ENCODE peak calls at places on chromosomes 13 and 19, in eight cellular contexts. One of them, this sample, is unnamed.

GRCh38 chr19:9834302-9834725 is 804 bp upstream of the PIN1 start:
- DNase-seq in ovary: no peak
- DNase-seq in psoas muscle: no peak
- DNase-seq in spleen: no peak
- DNase-seq in colonic mucosa: no peak
- DNase-seq in upper lobe of right lung: no peak
- DNase-seq in PC-9: no peak
- DNase-seq in esophagus squamous epithelium: no peak
- DNase-seq in this sample: no peak

GRCh38 chr13:50574731-50575130 is 268.8 kb downstream of the DLEU7 start:
- DNase-seq in PC-9: no peak
- DNase-seq in colonic mucosa: no peak
- DNase-seq in esophagus squamous epithelium: no peak
- DNase-seq in spleen: no peak
- DNase-seq in psoas muscle: no peak
- DNase-seq in ovary: no peak
- DNase-seq in upper lobe of right lung: no peak
- DNase-seq in this sample: no peak

GRCh38 chr13:109933476-109933875 is 147.1 kb upstream of the IRS2 start:
- DNase-seq in esophagus squamous epithelium: no peak
- DNase-seq in spleen: no peak
- DNase-seq in PC-9: no peak
- DNase-seq in upper lobe of right lung: no peak
- DNase-seq in ovary: no peak
- DNase-seq in psoas muscle: no peak
- DNase-seq in colonic mucosa: no peak
- DNase-seq in this sample: no peak

GRCh38 chr19:16259385-16260159 is 61.9 kb downstream of the AP1M1 start:
- DNase-seq in upper lobe of right lung: no peak
- DNase-seq in ovary: no peak
- DNase-seq in spleen: peak
- DNase-seq in esophagus squamous epithelium: peak
- DNase-seq in psoas muscle: peak
- DNase-seq in colonic mucosa: no peak
- DNase-seq in PC-9: no peak
- DNase-seq in this sample: no peak

GRCh38 chr19:35468637-35469036 is 20.6 kb downstream of the FFAR2 start:
- DNase-seq in spleen: peak
- DNase-seq in colonic mucosa: peak
- DNase-seq in PC-9: peak
- DNase-seq in upper lobe of right lung: peak
- DNase-seq in ovary: no peak
- DNase-seq in psoas muscle: no peak
- DNase-seq in esophagus squamous epithelium: no peak
- DNase-seq in this sample: peak

GRCh38 chr19:2192862-2193261 is 29.1 kb downstream of the DOT1L start:
- DNase-seq in spleen: no peak
- DNase-seq in upper lobe of right lung: no peak
- DNase-seq in psoas muscle: no peak
- DNase-seq in ovary: no peak
- DNase-seq in PC-9: no peak
- DNase-seq in esophagus squamous epithelium: no peak
- DNase-seq in colonic mucosa: no peak
- DNase-seq in this sample: no peak

GRCh38 chr19:5036733-5037681 is 68.1 kb downstream of the KDM4B start:
- DNase-seq in esophagus squamous epithelium: no peak
- DNase-seq in PC-9: no peak
- DNase-seq in ovary: no peak
- DNase-seq in spleen: no peak
- DNase-seq in upper lobe of right lung: no peak
- DNase-seq in colonic mucosa: no peak
- DNase-seq in psoas muscle: peak
- DNase-seq in this sample: no peak

GRCh38 chr19:2333027-2333806 is 4.7 kb downstream of the SPPL2B start:
- DNase-seq in esophagus squamous epithelium: no peak
- DNase-seq in spleen: peak
- DNase-seq in psoas muscle: peak
- DNase-seq in upper lobe of right lung: no peak
- DNase-seq in PC-9: no peak
- DNase-seq in ovary: peak
- DNase-seq in colonic mucosa: peak
- DNase-seq in this sample: peak

GRCh38 chr19:34254552-34255432 is at the start of gene GARRE1:
- DNase-seq in psoas muscle: peak
- DNase-seq in ovary: peak
- DNase-seq in spleen: peak
- DNase-seq in PC-9: peak
- DNase-seq in esophagus squamous epithelium: no peak
- DNase-seq in colonic mucosa: peak
- DNase-seq in upper lobe of right lung: peak
- DNase-seq in this sample: peak

GRCh38 chr19:29091127-29091526 is 121.8 kb downstream of the UQCRFS1 start:
- DNase-seq in colonic mucosa: no peak
- DNase-seq in ovary: no peak
- DNase-seq in PC-9: no peak
- DNase-seq in esophagus squamous epithelium: no peak
- DNase-seq in upper lobe of right lung: no peak
- DNase-seq in spleen: no peak
- DNase-seq in psoas muscle: no peak
- DNase-seq in this sample: no peak

GRCh38 chr13:36088001-36088400 is 43.2 kb downstream of the DCLK1 start:
- DNase-seq in PC-9: peak
- DNase-seq in ovary: no peak
- DNase-seq in upper lobe of right lung: no peak
- DNase-seq in psoas muscle: no peak
- DNase-seq in esophagus squamous epithelium: no peak
- DNase-seq in spleen: no peak
- DNase-seq in colonic mucosa: no peak
- DNase-seq in this sample: no peak

GRCh38 chr13:60018536-60018935 is 145.2 kb downstream of the DIAPH3 start:
- DNase-seq in psoas muscle: no peak
- DNase-seq in upper lobe of right lung: no peak
- DNase-seq in spleen: no peak
- DNase-seq in colonic mucosa: no peak
- DNase-seq in ovary: no peak
- DNase-seq in PC-9: no peak
- DNase-seq in esophagus squamous epithelium: no peak
- DNase-seq in this sample: no peak

GRCh38 chr13:86882835-86883234 is 788.3 kb upstream of the SLITRK5 start:
- DNase-seq in colonic mucosa: no peak
- DNase-seq in esophagus squamous epithelium: no peak
- DNase-seq in psoas muscle: no peak
- DNase-seq in ovary: no peak
- DNase-seq in spleen: no peak
- DNase-seq in upper lobe of right lung: no peak
- DNase-seq in PC-9: no peak
- DNase-seq in this sample: no peak

GRCh38 chr13:111491659-111492058 is 171.2 kb downstream of the TEX29 start:
- DNase-seq in psoas muscle: no peak
- DNase-seq in colonic mucosa: no peak
- DNase-seq in esophagus squamous epithelium: no peak
- DNase-seq in ovary: no peak
- DNase-seq in spleen: no peak
- DNase-seq in upper lobe of right lung: peak
- DNase-seq in PC-9: no peak
- DNase-seq in this sample: no peak

GRCh38 chr19:55068803-55069136 is 5.8 kb upstream of the RDH13 start:
- DNase-seq in esophagus squamous epithelium: no peak
- DNase-seq in ovary: no peak
- DNase-seq in colonic mucosa: no peak
- DNase-seq in spleen: no peak
- DNase-seq in psoas muscle: no peak
- DNase-seq in upper lobe of right lung: no peak
- DNase-seq in PC-9: no peak
- DNase-seq in this sample: no peak

GRCh38 chr13:111486801-111487200 is 166.4 kb downstream of the TEX29 start:
- DNase-seq in PC-9: no peak
- DNase-seq in spleen: no peak
- DNase-seq in psoas muscle: no peak
- DNase-seq in esophagus squamous epithelium: no peak
- DNase-seq in ovary: no peak
- DNase-seq in upper lobe of right lung: peak
- DNase-seq in colonic mucosa: peak
- DNase-seq in this sample: no peak

GRCh38 chr19:1874554-1875185 is 10.6 kb downstream of the ABHD17A start:
- DNase-seq in upper lobe of right lung: no peak
- DNase-seq in esophagus squamous epithelium: no peak
- DNase-seq in ovary: no peak
- DNase-seq in psoas muscle: no peak
- DNase-seq in PC-9: no peak
- DNase-seq in colonic mucosa: no peak
- DNase-seq in spleen: no peak
- DNase-seq in this sample: no peak

DNA sequence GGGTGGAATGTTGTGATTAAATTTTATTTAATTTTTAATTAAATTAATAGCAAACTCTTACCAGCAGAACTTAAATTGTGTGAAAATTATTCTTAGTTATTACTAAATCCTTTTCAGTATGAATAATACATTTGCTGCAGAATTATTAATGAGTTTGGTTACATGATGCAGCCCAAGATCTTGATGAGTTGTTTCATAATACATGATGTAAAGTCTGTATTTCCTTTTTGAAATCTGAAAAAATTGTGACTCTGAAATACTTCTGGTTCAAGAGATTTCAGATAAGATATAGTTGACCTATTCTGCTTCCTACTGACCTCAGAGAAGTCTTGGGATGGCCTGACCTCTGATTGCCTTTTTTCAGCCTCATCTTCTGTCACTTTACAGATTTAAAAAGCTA is 11.1 kb downstream of the SAE1 start:
- DNase-seq in upper lobe of right lung: no peak
- DNase-seq in spleen: no peak
- DNase-seq in ovary: no peak
- DNase-seq in esophagus squamous epithelium: no peak
- DNase-seq in psoas muscle: no peak
- DNase-seq in PC-9: no peak
- DNase-seq in colonic mucosa: no peak
- DNase-seq in this sample: no peak
- H3K27ac ChIP-seq in upper lobe of right lung: no peak
- H3K27ac ChIP-seq in spleen: no peak
- H3K27ac ChIP-seq in ovary: no peak
- H3K27ac ChIP-seq in esophagus squamous epithelium: no peak
- H3K27ac ChIP-seq in psoas muscle: no peak
- H3K27ac ChIP-seq in PC-9: peak
- H3K27ac ChIP-seq in colonic mucosa: no peak
- H3K27ac ChIP-seq in this sample: no peak

GRCh38 chr19:42028304-42029216 is 34.5 kb upstream of the ATP1A3 start:
- DNase-seq in ovary: no peak
- DNase-seq in PC-9: no peak
- DNase-seq in psoas muscle: peak
- DNase-seq in colonic mucosa: peak
- DNase-seq in upper lobe of right lung: no peak
- DNase-seq in esophagus squamous epithelium: no peak
- DNase-seq in spleen: no peak
- DNase-seq in this sample: peak
- TF ChIP-seq CTCF in ovary: no peak
- TF ChIP-seq CTCF in PC-9: peak
- TF ChIP-seq CTCF in psoas muscle: no peak
- TF ChIP-seq CTCF in colonic mucosa: peak
- TF ChIP-seq CTCF in upper lobe of right lung: peak
- TF ChIP-seq CTCF in esophagus squamous epithelium: peak
- TF ChIP-seq CTCF in spleen: no peak
- TF ChIP-seq CTCF in this sample: peak

GRCh38 chr13:114017966-114018365 is 44.1 kb upstream of the C13orf46 start:
- DNase-seq in upper lobe of right lung: no peak
- DNase-seq in colonic mucosa: no peak
- DNase-seq in psoas muscle: no peak
- DNase-seq in ovary: no peak
- DNase-seq in esophagus squamous epithelium: no peak
- DNase-seq in PC-9: no peak
- DNase-seq in spleen: no peak
- DNase-seq in this sample: no peak

GRCh38 chr13:114017028-114017630 is 43.3 kb upstream of the C13orf46 start:
- DNase-seq in esophagus squamous epithelium: no peak
- DNase-seq in ovary: no peak
- DNase-seq in upper lobe of right lung: no peak
- DNase-seq in colonic mucosa: no peak
- DNase-seq in psoas muscle: no peak
- DNase-seq in spleen: no peak
- DNase-seq in PC-9: no peak
- DNase-seq in this sample: no peak

GRCh38 chr13:114020750-114021463 is 47.0 kb upstream of the C13orf46 start:
- DNase-seq in PC-9: no peak
- DNase-seq in psoas muscle: no peak
- DNase-seq in colonic mucosa: no peak
- DNase-seq in ovary: no peak
- DNase-seq in esophagus squamous epithelium: no peak
- DNase-seq in spleen: no peak
- DNase-seq in upper lobe of right lung: no peak
- DNase-seq in this sample: no peak

GRCh38 chr13:114018461-114019055 is 44.7 kb upstream of the C13orf46 start:
- DNase-seq in ovary: no peak
- DNase-seq in esophagus squamous epithelium: no peak
- DNase-seq in upper lobe of right lung: no peak
- DNase-seq in PC-9: no peak
- DNase-seq in colonic mucosa: no peak
- DNase-seq in psoas muscle: no peak
- DNase-seq in spleen: no peak
- DNase-seq in this sample: no peak

GRCh38 chr13:114019367-114019766 is 45.5 kb upstream of the C13orf46 start:
- DNase-seq in colonic mucosa: no peak
- DNase-seq in esophagus squamous epithelium: no peak
- DNase-seq in ovary: no peak
- DNase-seq in PC-9: no peak
- DNase-seq in psoas muscle: no peak
- DNase-seq in spleen: no peak
- DNase-seq in upper lobe of right lung: no peak
- DNase-seq in this sample: peak
- H3K27ac ChIP-seq in colonic mucosa: no peak
- H3K27ac ChIP-seq in esophagus squamous epithelium: no peak
- H3K27ac ChIP-seq in ovary: no peak
- H3K27ac ChIP-seq in PC-9: no peak
- H3K27ac ChIP-seq in psoas muscle: no peak
- H3K27ac ChIP-seq in spleen: no peak
- H3K27ac ChIP-seq in upper lobe of right lung: no peak
- H3K27ac ChIP-seq in this sample: no peak

DNA sequence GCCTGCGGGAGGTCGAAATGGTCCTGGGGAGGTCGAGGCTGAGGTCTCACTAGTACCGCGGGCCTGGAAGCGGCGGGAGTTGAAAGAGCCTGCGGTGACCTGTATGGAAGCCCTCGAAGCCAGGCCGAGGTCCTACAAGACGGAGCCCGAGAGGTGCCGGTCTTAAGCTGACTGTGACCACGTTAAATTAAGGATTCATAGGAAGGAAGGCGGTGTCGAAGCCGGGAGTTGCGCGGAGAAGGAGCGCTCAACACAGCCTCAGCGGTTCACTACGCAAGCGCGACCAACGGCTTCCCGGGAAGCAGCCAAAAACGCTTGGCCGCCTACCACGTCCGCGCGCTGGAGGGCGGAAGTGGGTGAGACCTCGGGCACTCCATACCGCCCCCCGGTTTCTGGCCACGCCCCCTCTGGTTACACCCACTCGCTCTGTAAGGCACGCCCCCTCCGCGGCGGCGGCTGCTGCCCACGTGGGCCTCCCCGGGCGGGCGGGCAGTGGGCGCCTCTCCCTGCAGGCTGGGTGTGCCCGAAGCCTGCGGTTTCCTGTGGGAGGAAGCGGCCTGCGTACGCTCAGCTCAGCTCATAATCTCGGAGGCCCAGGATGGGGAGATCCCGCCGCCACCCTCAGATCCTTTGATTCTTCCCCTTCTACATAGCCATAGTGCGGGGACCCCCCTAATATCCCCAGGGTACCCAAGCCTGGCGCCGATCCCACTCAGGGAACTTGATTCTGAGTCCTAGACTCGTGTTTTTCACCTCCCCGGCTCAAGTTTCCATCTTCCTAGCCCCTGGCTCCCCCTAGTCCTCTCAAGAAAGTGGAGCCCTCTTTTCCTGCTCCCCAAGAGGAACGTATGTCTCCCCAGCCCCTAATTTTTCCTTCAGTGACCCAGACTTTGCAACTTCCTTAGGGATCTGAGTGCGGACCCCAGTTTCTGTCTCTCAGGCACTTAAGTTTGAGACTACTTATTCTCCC is 3.4 kb upstream of the EMP3 start:
- DNase-seq in esophagus squamous epithelium: peak
- DNase-seq in PC-9: peak
- DNase-seq in upper lobe of right lung: peak
- DNase-seq in colonic mucosa: peak
- DNase-seq in spleen: peak
- DNase-seq in psoas muscle: peak
- DNase-seq in ovary: peak
- DNase-seq in this sample: peak
- TF ChIP-seq CTCF in esophagus squamous epithelium: peak
- TF ChIP-seq CTCF in PC-9: peak
- TF ChIP-seq CTCF in upper lobe of right lung: no peak
- TF ChIP-seq CTCF in colonic mucosa: no peak
- TF ChIP-seq CTCF in spleen: peak
- TF ChIP-seq CTCF in psoas muscle: no peak
- TF ChIP-seq CTCF in ovary: peak
- TF ChIP-seq CTCF in this sample: no peak

This sample was measured in DND-41.